ENCODE peak calls at places on chromosomes 2 and 18, in six cellular contexts. D, N, O, X, T and A are unnamed samples. For H3K36me3, the result is how much of the 10 kb centered on the place peaks cover.

GRCh38 chr2:230924470-230925341 is at the start of gene GPR55:
- DNase-seq in D (no peak), N (peak), O (no peak), X (peak), T (no peak), A (peak)

GRCh38 chr18:58231930-58232329 is 187.9 kb downstream of the NEDD4L start:
- DNase-seq in D (no peak), N (no peak), O (no peak), X (no peak), T (peak), A (no peak)

GRCh38 chr18:13271512-13271911 is 53.0 kb downstream of the LDLRAD4 start:
- DNase-seq in D (no peak), N (no peak), O (no peak), X (no peak), T (peak), A (no peak)

GRCh38 chr2:5365871-5366461 is 326.2 kb upstream of the SOX11 start:
- DNase-seq in D (no peak), N (peak), O (peak), X (peak), T (peak), A (peak)

GRCh38 chr2:54574107-54574859 is 118.2 kb downstream of the SPTBN1 start:
- DNase-seq in D (no peak), N (no peak), O (no peak), X (peak), T (peak), A (no peak)

GRCh38 chr2:186101603-186102002 is 363.0 kb downstream of the FSIP2 start:
- DNase-seq in D (no peak), N (no peak), O (no peak), X (no peak), T (no peak), A (no peak)

GRCh38 chr2:52964916-52965530 is 802.6 kb upstream of the CHAC2 start:
- DNase-seq in D (no peak), N (no peak), O (no peak), X (no peak), T (no peak), A (no peak)

GRCh38 chr2:170252414-170252813 is 74.5 kb downstream of the MYO3B start:
- DNase-seq in D (no peak), N (no peak), O (no peak), X (no peak), T (no peak), A (no peak)

GRCh38 chr18:8908792-8909510 is 193.5 kb upstream of the NDUFV2 start:
- DNase-seq in D (no peak), N (no peak), O (no peak), X (peak), T (no peak), A (no peak)

GRCh38 chr2:111162718-111163331 is 42.1 kb downstream of the BCL2L11 start:
- DNase-seq in D (no peak), N (no peak), O (no peak), X (no peak), T (no peak), A (no peak)

GRCh38 chr2:26847663-26848335 is at the start of gene DPYSL5:
- DNase-seq in D (no peak), N (no peak), O (no peak), X (no peak), T (no peak), A (peak)

GRCh38 chr2:237723613-237724012 is 75.0 kb upstream of the RBM44 start:
- DNase-seq in D (no peak), N (no peak), O (no peak), X (peak), T (no peak), A (peak)

GRCh38 chr18:79506191-79507075 is 110.7 kb downstream of the NFATC1 start:
- DNase-seq in D (no peak), N (peak), O (peak), X (no peak), T (peak), A (no peak)

GRCh38 chr2:118668431-118669424 is 178.7 kb downstream of the EN1 start:
- DNase-seq in D (no peak), N (no peak), O (no peak), X (no peak), T (peak), A (no peak)

GRCh38 chr2:114442545-114442944 is at the start of gene DPP10:
- DNase-seq in D (no peak), N (no peak), O (no peak), X (peak), T (peak), A (no peak)

GRCh38 chr2:241009601-241010530 is 11.4 kb downstream of the SNED1 start:
- DNase-seq in D (no peak), N (no peak), O (peak), X (no peak), T (peak), A (no peak)

GRCh38 chr2:3263487-3263886 is 114.1 kb downstream of the EIPR1 start:
- DNase-seq in D (no peak), N (no peak), O (no peak), X (no peak), T (no peak), A (no peak)

GRCh38 chr2:219997341-219997851 is 370.0 kb downstream of the SLC4A3 start:
- DNase-seq in D (no peak), N (peak), O (peak), X (peak), T (peak), A (peak)

GRCh38 chr2:65638438-65638837 is 206.0 kb upstream of the SPRED2 start:
- DNase-seq in D (no peak), N (no peak), O (no peak), X (no peak), T (no peak), A (no peak)

GRCh38 chr2:222292113-222292737 is 6.6 kb downstream of the PAX3 start:
- DNase-seq in D (no peak), N (no peak), O (no peak), X (no peak), T (no peak), A (no peak)
- H3K36me3 ChIP-seq in D (under half), N (under half), O (under half), X (under half), T (under half), A (under half)

GRCh38 chr2:212901604-212902275 is 249.7 kb downstream of the IKZF2 start:
- DNase-seq in D (no peak), N (no peak), O (no peak), X (no peak), T (no peak), A (no peak)
- TF ChIP-seq CTCF in D (no peak), N (no peak), O (no peak), X (no peak), T (no peak), A (no peak)

GRCh38 chr2:206442516-206442853 is 847 bp upstream of the ADAM23 start:
- DNase-seq in D (no peak), N (no peak), O (no peak), X (no peak), T (no peak), A (no peak)
- H3K4me3 ChIP-seq in D (peak), N (peak), O (peak), X (no peak), T (no peak), A (peak)

GRCh38 chr18:2923464-2923863 is 76.7 kb downstream of the EMILIN2 start:
- DNase-seq in D (no peak), N (no peak), O (no peak), X (no peak), T (no peak), A (no peak)
- H3K36me3 ChIP-seq in D (under half), N (under half), O (under half), X (half or more), T (under half), A (half or more)

DNA sequence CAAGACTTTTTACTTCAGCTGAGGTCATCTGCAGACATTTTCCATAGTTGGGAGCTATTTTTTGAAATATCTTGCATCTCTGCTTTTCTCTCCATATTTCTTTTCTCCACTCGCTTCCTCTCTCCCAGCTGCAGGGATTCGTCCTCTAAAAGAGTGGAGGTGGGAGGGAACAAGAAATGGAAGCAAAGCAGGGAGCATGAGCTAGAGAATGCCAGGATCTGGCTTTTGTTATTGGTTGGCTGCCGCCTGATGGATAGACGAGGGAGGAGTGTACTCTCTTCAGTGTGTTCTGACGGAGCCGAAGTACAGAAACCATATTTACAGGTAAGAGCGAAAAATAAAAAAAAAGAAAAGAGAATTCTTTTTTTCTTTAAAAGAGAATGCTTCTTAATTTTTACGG is at the start of gene CSRNP3:
- DNase-seq in D (no peak), N (peak), O (peak), X (no peak), T (peak), A (peak)
- TF ChIP-seq CTCF in D (no peak), N (no peak), O (no peak), X (no peak), T (no peak), A (no peak)

DNA sequence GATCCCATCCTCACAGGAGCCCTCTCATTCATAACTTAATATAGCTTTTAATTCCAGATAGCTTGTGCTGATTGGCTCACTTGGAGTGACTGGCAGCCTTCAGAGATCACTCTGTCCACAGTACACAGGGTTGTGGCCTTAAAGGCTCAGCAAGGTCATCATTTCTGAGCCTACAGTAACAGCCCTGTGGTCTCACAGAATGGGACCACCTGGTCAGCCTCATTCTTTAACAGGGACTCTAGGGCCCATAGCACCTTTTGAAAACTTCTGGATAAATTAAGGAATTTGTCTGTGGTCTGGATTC is 51.3 kb downstream of the ZFP36L2 start:
- DNase-seq in D (no peak), N (no peak), O (no peak), X (no peak), T (no peak), A (no peak)
- H3K4me3 ChIP-seq in D (no peak), N (no peak), O (no peak), X (no peak), T (no peak), A (no peak)

GRCh38 chr2:202555354-202555753 is 79.4 kb upstream of the FAM117B start:
- DNase-seq in D (no peak), N (no peak), O (no peak), X (no peak), T (no peak), A (no peak)
- H3K36me3 ChIP-seq in D (under half), N (under half), O (under half), X (under half), T (under half), A (under half)

GRCh38 chr2:95282458-95282857 is 8.2 kb downstream of the PROM2 start:
- DNase-seq in D (no peak), N (no peak), O (no peak), X (no peak), T (no peak), A (no peak)
- TF ChIP-seq CTCF in D (no peak), N (no peak), O (no peak), X (no peak), T (no peak), A (no peak)